ENCODE peak calls at places on chromosomes 2 and 18, in six cellular contexts. One of them, this sample, is unnamed.

GRCh38 chr2:216426938-216427337 is 14.7 kb downstream of the SMARCAL1 start:
- DNase-seq in Peyer's patch: no peak
- DNase-seq in right lobe of liver: no peak
- DNase-seq in H54: peak
- DNase-seq in prostate gland: no peak
- DNase-seq in lower leg skin: no peak
- DNase-seq in this sample: no peak

GRCh38 chr2:159010963-159011362 is 42.5 kb downstream of the TANC1 start:
- DNase-seq in Peyer's patch: no peak
- DNase-seq in right lobe of liver: no peak
- DNase-seq in H54: no peak
- DNase-seq in prostate gland: no peak
- DNase-seq in lower leg skin: no peak
- DNase-seq in this sample: no peak

GRCh38 chr2:72837171-72837570 is 11.3 kb upstream of the EXOC6B start:
- DNase-seq in Peyer's patch: no peak
- DNase-seq in right lobe of liver: no peak
- DNase-seq in H54: no peak
- DNase-seq in prostate gland: no peak
- DNase-seq in lower leg skin: peak
- DNase-seq in this sample: no peak

GRCh38 chr2:82395531-82395930 is 2063.5 kb downstream of the SUCLG1 start:
- DNase-seq in Peyer's patch: no peak
- DNase-seq in right lobe of liver: no peak
- DNase-seq in H54: no peak
- DNase-seq in prostate gland: no peak
- DNase-seq in lower leg skin: no peak
- DNase-seq in this sample: no peak

GRCh38 chr2:119218478-119219064 is 5.1 kb upstream of the STEAP3 start:
- DNase-seq in Peyer's patch: no peak
- DNase-seq in right lobe of liver: peak
- DNase-seq in H54: no peak
- DNase-seq in prostate gland: peak
- DNase-seq in lower leg skin: no peak
- DNase-seq in this sample: no peak

GRCh38 chr2:23901966-23902942 is 24.7 kb downstream of the ATAD2B start:
- DNase-seq in Peyer's patch: no peak
- DNase-seq in right lobe of liver: no peak
- DNase-seq in H54: no peak
- DNase-seq in prostate gland: no peak
- DNase-seq in lower leg skin: no peak
- DNase-seq in this sample: no peak

GRCh38 chr2:30385327-30385726 is 61.7 kb upstream of the LCLAT1 start:
- DNase-seq in Peyer's patch: no peak
- DNase-seq in right lobe of liver: no peak
- DNase-seq in H54: no peak
- DNase-seq in prostate gland: no peak
- DNase-seq in lower leg skin: peak
- DNase-seq in this sample: no peak

GRCh38 chr2:105573910-105574655 is 170.6 kb upstream of the NCK2 start:
- DNase-seq in Peyer's patch: no peak
- DNase-seq in right lobe of liver: no peak
- DNase-seq in H54: no peak
- DNase-seq in prostate gland: no peak
- DNase-seq in lower leg skin: peak
- DNase-seq in this sample: no peak

GRCh38 chr2:85266424-85267041 is 61.3 kb downstream of the TGOLN2 start:
- DNase-seq in Peyer's patch: peak
- DNase-seq in right lobe of liver: peak
- DNase-seq in H54: peak
- DNase-seq in prostate gland: peak
- DNase-seq in lower leg skin: peak
- DNase-seq in this sample: peak

GRCh38 chr2:86700705-86701104 is 19.4 kb upstream of the RMND5A start:
- DNase-seq in Peyer's patch: no peak
- DNase-seq in right lobe of liver: no peak
- DNase-seq in H54: no peak
- DNase-seq in prostate gland: no peak
- DNase-seq in lower leg skin: no peak
- DNase-seq in this sample: no peak

GRCh38 chr2:69033427-69034095 is 20.6 kb downstream of the ANTXR1 start:
- DNase-seq in Peyer's patch: no peak
- DNase-seq in right lobe of liver: no peak
- DNase-seq in H54: no peak
- DNase-seq in prostate gland: no peak
- DNase-seq in lower leg skin: no peak
- DNase-seq in this sample: no peak

GRCh38 chr18:8212893-8213805 is 396.1 kb upstream of the RAB12 start:
- DNase-seq in Peyer's patch: no peak
- DNase-seq in right lobe of liver: no peak
- DNase-seq in H54: peak
- DNase-seq in prostate gland: no peak
- DNase-seq in lower leg skin: no peak
- DNase-seq in this sample: no peak

GRCh38 chr2:224178085-224178484 is 139.0 kb upstream of the SERPINE2 start:
- DNase-seq in Peyer's patch: no peak
- DNase-seq in right lobe of liver: no peak
- DNase-seq in H54: no peak
- DNase-seq in prostate gland: peak
- DNase-seq in lower leg skin: no peak
- DNase-seq in this sample: no peak

GRCh38 chr2:230317366-230317765 is 9.6 kb upstream of the SP140L start:
- DNase-seq in Peyer's patch: no peak
- DNase-seq in right lobe of liver: no peak
- DNase-seq in H54: no peak
- DNase-seq in prostate gland: no peak
- DNase-seq in lower leg skin: no peak
- DNase-seq in this sample: no peak

GRCh38 chr2:230319211-230319862 is 7.7 kb upstream of the SP140L start:
- DNase-seq in Peyer's patch: no peak
- DNase-seq in right lobe of liver: no peak
- DNase-seq in H54: no peak
- DNase-seq in prostate gland: no peak
- DNase-seq in lower leg skin: no peak
- DNase-seq in this sample: no peak

GRCh38 chr2:230321031-230321430 is 6.0 kb upstream of the SP140L start:
- DNase-seq in Peyer's patch: no peak
- DNase-seq in right lobe of liver: no peak
- DNase-seq in H54: no peak
- DNase-seq in prostate gland: no peak
- DNase-seq in lower leg skin: no peak
- DNase-seq in this sample: no peak

GRCh38 chr2:230322561-230323384 is 4.2 kb upstream of the SP140L start:
- DNase-seq in Peyer's patch: no peak
- DNase-seq in right lobe of liver: no peak
- DNase-seq in H54: no peak
- DNase-seq in prostate gland: no peak
- DNase-seq in lower leg skin: no peak
- DNase-seq in this sample: no peak

GRCh38 chr2:230318190-230319121 is 8.5 kb upstream of the SP140L start:
- DNase-seq in Peyer's patch: no peak
- DNase-seq in right lobe of liver: no peak
- DNase-seq in H54: no peak
- DNase-seq in prostate gland: no peak
- DNase-seq in lower leg skin: no peak
- DNase-seq in this sample: no peak
- TF ChIP-seq POLR2A in Peyer's patch: no peak
- TF ChIP-seq POLR2A in right lobe of liver: no peak
- TF ChIP-seq POLR2A in H54: no peak
- TF ChIP-seq POLR2A in prostate gland: no peak
- TF ChIP-seq POLR2A in lower leg skin: no peak
- TF ChIP-seq POLR2A in this sample: no peak

GRCh38 chr2:71502941-71503738 is 49.8 kb downstream of the DYSF start:
- DNase-seq in Peyer's patch: peak
- DNase-seq in right lobe of liver: no peak
- DNase-seq in H54: no peak
- DNase-seq in prostate gland: no peak
- DNase-seq in lower leg skin: no peak
- DNase-seq in this sample: no peak
- TF ChIP-seq POLR2A in Peyer's patch: no peak
- TF ChIP-seq POLR2A in right lobe of liver: no peak
- TF ChIP-seq POLR2A in H54: no peak
- TF ChIP-seq POLR2A in prostate gland: no peak
- TF ChIP-seq POLR2A in lower leg skin: no peak
- TF ChIP-seq POLR2A in this sample: no peak

GRCh38 chr2:186380805-186381204 is 105.3 kb upstream of the ZC3H15 start:
- DNase-seq in Peyer's patch: no peak
- DNase-seq in right lobe of liver: no peak
- DNase-seq in H54: no peak
- DNase-seq in prostate gland: no peak
- DNase-seq in lower leg skin: no peak
- DNase-seq in this sample: no peak
- TF ChIP-seq POLR2A in Peyer's patch: no peak
- TF ChIP-seq POLR2A in right lobe of liver: no peak
- TF ChIP-seq POLR2A in H54: no peak
- TF ChIP-seq POLR2A in prostate gland: no peak
- TF ChIP-seq POLR2A in lower leg skin: no peak
- TF ChIP-seq POLR2A in this sample: no peak

DNA sequence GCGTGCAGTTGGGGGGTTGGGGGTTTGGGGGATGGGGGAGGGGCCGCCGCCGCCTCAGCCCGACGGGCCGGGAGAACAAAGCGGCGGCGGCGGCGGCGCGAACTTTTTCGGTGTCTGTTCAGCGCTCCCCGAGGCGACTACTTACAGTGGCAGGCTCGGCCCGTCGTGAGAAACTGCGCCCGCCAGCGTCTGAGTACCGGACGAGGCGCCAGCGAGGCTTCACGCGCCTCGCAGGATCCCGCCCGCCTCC is 172 bp downstream of the PRKD3 start:
- DNase-seq in Peyer's patch: no peak
- DNase-seq in right lobe of liver: no peak
- DNase-seq in H54: no peak
- DNase-seq in prostate gland: peak
- DNase-seq in lower leg skin: peak
- DNase-seq in this sample: peak
- TF ChIP-seq POLR2A in Peyer's patch: peak
- TF ChIP-seq POLR2A in right lobe of liver: no peak
- TF ChIP-seq POLR2A in H54: peak
- TF ChIP-seq POLR2A in prostate gland: peak
- TF ChIP-seq POLR2A in lower leg skin: no peak
- TF ChIP-seq POLR2A in this sample: no peak

DNA sequence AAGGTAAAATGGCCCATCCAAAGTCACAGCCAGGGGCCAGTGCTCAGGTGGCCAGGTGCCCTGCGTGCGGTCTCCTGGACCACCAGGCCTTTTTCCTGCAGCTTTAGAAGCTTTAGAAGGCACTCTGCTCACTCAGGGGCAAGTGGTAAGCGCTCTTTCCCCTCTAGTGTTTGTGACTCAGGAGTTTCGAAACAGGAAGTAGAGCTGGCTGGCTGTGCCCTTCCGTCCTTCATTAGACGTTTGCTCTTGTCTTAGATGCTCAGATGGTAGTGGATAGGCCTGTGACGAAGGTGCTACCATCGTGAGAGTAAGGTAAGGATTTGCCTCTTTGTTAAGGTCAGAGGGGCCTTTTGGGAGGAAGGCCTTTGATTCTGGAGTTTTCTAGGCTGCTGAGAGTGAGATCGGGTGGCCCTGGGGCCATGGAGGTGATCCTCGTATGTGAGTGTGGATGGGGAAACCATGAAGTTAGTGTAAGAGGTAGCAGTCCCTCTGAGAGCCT is at the start of gene CASP8:
- DNase-seq in Peyer's patch: no peak
- DNase-seq in right lobe of liver: peak
- DNase-seq in H54: no peak
- DNase-seq in prostate gland: no peak
- DNase-seq in lower leg skin: no peak
- DNase-seq in this sample: peak
- TF ChIP-seq POLR2A in Peyer's patch: peak
- TF ChIP-seq POLR2A in right lobe of liver: peak
- TF ChIP-seq POLR2A in H54: no peak
- TF ChIP-seq POLR2A in prostate gland: no peak
- TF ChIP-seq POLR2A in lower leg skin: no peak
- TF ChIP-seq POLR2A in this sample: no peak

DNA sequence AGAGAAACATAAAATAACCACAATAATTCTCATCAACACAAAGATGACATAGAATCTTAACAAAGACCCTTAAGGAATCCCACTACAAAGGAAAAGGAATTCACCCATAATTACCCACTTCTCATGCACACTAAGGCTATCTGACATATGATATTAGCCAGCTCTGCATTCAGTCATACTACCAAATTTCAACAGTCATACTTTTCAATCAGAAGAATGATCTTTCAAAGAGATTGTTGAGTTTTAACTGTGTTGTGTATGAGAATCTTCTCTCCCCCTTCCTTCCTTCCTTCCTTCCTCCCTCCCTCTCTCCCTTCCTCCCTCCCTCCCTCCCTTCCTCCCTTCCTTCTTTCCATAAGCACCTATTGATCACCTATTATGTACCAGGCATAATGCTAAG is 17.0 kb downstream of the FZD7 start:
- DNase-seq in Peyer's patch: no peak
- DNase-seq in right lobe of liver: no peak
- DNase-seq in H54: no peak
- DNase-seq in prostate gland: no peak
- DNase-seq in lower leg skin: no peak
- DNase-seq in this sample: no peak
- TF ChIP-seq POLR2A in Peyer's patch: no peak
- TF ChIP-seq POLR2A in right lobe of liver: no peak
- TF ChIP-seq POLR2A in H54: no peak
- TF ChIP-seq POLR2A in prostate gland: no peak
- TF ChIP-seq POLR2A in lower leg skin: no peak
- TF ChIP-seq POLR2A in this sample: no peak

GRCh38 chr2:25219621-25220020 is 51.2 kb upstream of the POMC start:
- DNase-seq in Peyer's patch: no peak
- DNase-seq in right lobe of liver: no peak
- DNase-seq in H54: no peak
- DNase-seq in prostate gland: no peak
- DNase-seq in lower leg skin: no peak
- DNase-seq in this sample: no peak

GRCh38 chr2:25218134-25218533 is 49.8 kb upstream of the POMC start:
- DNase-seq in Peyer's patch: no peak
- DNase-seq in right lobe of liver: no peak
- DNase-seq in H54: no peak
- DNase-seq in prostate gland: no peak
- DNase-seq in lower leg skin: no peak
- DNase-seq in this sample: no peak

GRCh38 chr2:25215232-25215631 is 46.9 kb upstream of the POMC start:
- DNase-seq in Peyer's patch: no peak
- DNase-seq in right lobe of liver: no peak
- DNase-seq in H54: no peak
- DNase-seq in prostate gland: no peak
- DNase-seq in lower leg skin: no peak
- DNase-seq in this sample: no peak

GRCh38 chr2:25213229-25213628 is 44.8 kb upstream of the POMC start:
- DNase-seq in Peyer's patch: no peak
- DNase-seq in right lobe of liver: no peak
- DNase-seq in H54: no peak
- DNase-seq in prostate gland: no peak
- DNase-seq in lower leg skin: no peak
- DNase-seq in this sample: no peak

GRCh38 chr2:25215948-25216679 is 47.7 kb upstream of the POMC start:
- DNase-seq in Peyer's patch: peak
- DNase-seq in right lobe of liver: peak
- DNase-seq in H54: no peak
- DNase-seq in prostate gland: peak
- DNase-seq in lower leg skin: peak
- DNase-seq in this sample: peak
- TF ChIP-seq POLR2A in Peyer's patch: peak
- TF ChIP-seq POLR2A in right lobe of liver: peak
- TF ChIP-seq POLR2A in H54: no peak
- TF ChIP-seq POLR2A in prostate gland: no peak
- TF ChIP-seq POLR2A in lower leg skin: no peak
- TF ChIP-seq POLR2A in this sample: peak